ENCODE peak calls at places on chromosomes 16 and 17, in nine cellular contexts. One of them, this sample, is unnamed.

GRCh38 chr17:36524428-36524876 is 10.2 kb downstream of the MYO19 start:
- DNase-seq in NCI-H1105: no peak
- DNase-seq in EL: peak
- DNase-seq in left ventricle myocardium inferior: no peak
- DNase-seq in BJ: no peak
- DNase-seq in transverse colon: no peak
- DNase-seq in activated CD8-positive, alpha-beta memory T cell treated with anti-CD3 and anti-CD28 coated beads, Interleukin-2, amount 50 U/mL, for 48 hours: peak
- DNase-seq in AG10803: no peak
- DNase-seq in AG08395: no peak
- DNase-seq in this sample: no peak

GRCh38 chr16:3774156-3774767 is 56.9 kb upstream of the TRAP1 start:
- DNase-seq in NCI-H1105: no peak
- DNase-seq in EL: peak
- DNase-seq in left ventricle myocardium inferior: peak
- DNase-seq in BJ: peak
- DNase-seq in transverse colon: no peak
- DNase-seq in activated CD8-positive, alpha-beta memory T cell treated with anti-CD3 and anti-CD28 coated beads, Interleukin-2, amount 50 U/mL, for 48 hours: no peak
- DNase-seq in AG10803: peak
- DNase-seq in AG08395: peak
- DNase-seq in this sample: no peak

GRCh38 chr17:40371261-40371929 is 6.9 kb upstream of the GJD3 start:
- DNase-seq in NCI-H1105: no peak
- DNase-seq in EL: no peak
- DNase-seq in left ventricle myocardium inferior: no peak
- DNase-seq in BJ: no peak
- DNase-seq in transverse colon: no peak
- DNase-seq in activated CD8-positive, alpha-beta memory T cell treated with anti-CD3 and anti-CD28 coated beads, Interleukin-2, amount 50 U/mL, for 48 hours: no peak
- DNase-seq in AG10803: no peak
- DNase-seq in AG08395: no peak
- DNase-seq in this sample: peak

GRCh38 chr17:40886090-40886489 is 1.0 kb upstream of the KRT20 start:
- DNase-seq in NCI-H1105: no peak
- DNase-seq in EL: peak
- DNase-seq in left ventricle myocardium inferior: no peak
- DNase-seq in BJ: peak
- DNase-seq in transverse colon: no peak
- DNase-seq in activated CD8-positive, alpha-beta memory T cell treated with anti-CD3 and anti-CD28 coated beads, Interleukin-2, amount 50 U/mL, for 48 hours: no peak
- DNase-seq in AG10803: peak
- DNase-seq in AG08395: no peak
- DNase-seq in this sample: peak

GRCh38 chr17:82103588-82104451 is 5.8 kb upstream of the FASN start:
- DNase-seq in NCI-H1105: no peak
- DNase-seq in EL: no peak
- DNase-seq in left ventricle myocardium inferior: no peak
- DNase-seq in BJ: no peak
- DNase-seq in transverse colon: peak
- DNase-seq in activated CD8-positive, alpha-beta memory T cell treated with anti-CD3 and anti-CD28 coated beads, Interleukin-2, amount 50 U/mL, for 48 hours: no peak
- DNase-seq in AG10803: no peak
- DNase-seq in AG08395: no peak
- DNase-seq in this sample: peak

GRCh38 chr17:40482722-40483121 is 18.7 kb downstream of the TNS4 start:
- DNase-seq in NCI-H1105: no peak
- DNase-seq in EL: no peak
- DNase-seq in left ventricle myocardium inferior: no peak
- DNase-seq in BJ: no peak
- DNase-seq in transverse colon: no peak
- DNase-seq in activated CD8-positive, alpha-beta memory T cell treated with anti-CD3 and anti-CD28 coated beads, Interleukin-2, amount 50 U/mL, for 48 hours: no peak
- DNase-seq in AG10803: no peak
- DNase-seq in AG08395: no peak
- DNase-seq in this sample: no peak

GRCh38 chr17:77434136-77435114 is 293.7 kb downstream of the SEC14L1 start:
- DNase-seq in NCI-H1105: no peak
- DNase-seq in EL: no peak
- DNase-seq in left ventricle myocardium inferior: no peak
- DNase-seq in BJ: no peak
- DNase-seq in transverse colon: no peak
- DNase-seq in activated CD8-positive, alpha-beta memory T cell treated with anti-CD3 and anti-CD28 coated beads, Interleukin-2, amount 50 U/mL, for 48 hours: peak
- DNase-seq in AG10803: no peak
- DNase-seq in AG08395: no peak
- DNase-seq in this sample: no peak

GRCh38 chr16:84175351-84176081 is 11.3 kb downstream of the TAF1C start:
- DNase-seq in NCI-H1105: peak
- DNase-seq in EL: no peak
- DNase-seq in left ventricle myocardium inferior: no peak
- DNase-seq in BJ: no peak
- DNase-seq in transverse colon: peak
- DNase-seq in activated CD8-positive, alpha-beta memory T cell treated with anti-CD3 and anti-CD28 coated beads, Interleukin-2, amount 50 U/mL, for 48 hours: peak
- DNase-seq in AG10803: peak
- DNase-seq in AG08395: peak
- DNase-seq in this sample: peak

GRCh38 chr16:88754912-88755744 is 29.9 kb downstream of the PIEZO1 start:
- DNase-seq in NCI-H1105: no peak
- DNase-seq in EL: peak
- DNase-seq in left ventricle myocardium inferior: no peak
- DNase-seq in BJ: no peak
- DNase-seq in transverse colon: no peak
- DNase-seq in activated CD8-positive, alpha-beta memory T cell treated with anti-CD3 and anti-CD28 coated beads, Interleukin-2, amount 50 U/mL, for 48 hours: no peak
- DNase-seq in AG10803: peak
- DNase-seq in AG08395: peak
- DNase-seq in this sample: no peak

GRCh38 chr16:23842137-23842600 is 6.4 kb downstream of the PRKCB start:
- DNase-seq in NCI-H1105: no peak
- DNase-seq in EL: no peak
- DNase-seq in left ventricle myocardium inferior: no peak
- DNase-seq in BJ: no peak
- DNase-seq in transverse colon: no peak
- DNase-seq in activated CD8-positive, alpha-beta memory T cell treated with anti-CD3 and anti-CD28 coated beads, Interleukin-2, amount 50 U/mL, for 48 hours: no peak
- DNase-seq in AG10803: no peak
- DNase-seq in AG08395: no peak
- DNase-seq in this sample: no peak

GRCh38 chr17:49677134-49677932 is 564 bp downstream of the SPOP start:
- DNase-seq in NCI-H1105: peak
- DNase-seq in EL: peak
- DNase-seq in left ventricle myocardium inferior: peak
- DNase-seq in BJ: peak
- DNase-seq in transverse colon: peak
- DNase-seq in activated CD8-positive, alpha-beta memory T cell treated with anti-CD3 and anti-CD28 coated beads, Interleukin-2, amount 50 U/mL, for 48 hours: peak
- DNase-seq in AG10803: peak
- DNase-seq in AG08395: peak
- DNase-seq in this sample: peak

GRCh38 chr16:2428051-2428786 is 1.0 kb upstream of the CCNF start:
- DNase-seq in NCI-H1105: no peak
- DNase-seq in EL: peak
- DNase-seq in left ventricle myocardium inferior: no peak
- DNase-seq in BJ: no peak
- DNase-seq in transverse colon: peak
- DNase-seq in activated CD8-positive, alpha-beta memory T cell treated with anti-CD3 and anti-CD28 coated beads, Interleukin-2, amount 50 U/mL, for 48 hours: no peak
- DNase-seq in AG10803: no peak
- DNase-seq in AG08395: peak
- DNase-seq in this sample: peak

GRCh38 chr16:80387308-80387921 is 153.4 kb upstream of the DYNLRB2 start:
- DNase-seq in NCI-H1105: no peak
- DNase-seq in EL: no peak
- DNase-seq in left ventricle myocardium inferior: no peak
- DNase-seq in BJ: no peak
- DNase-seq in transverse colon: no peak
- DNase-seq in activated CD8-positive, alpha-beta memory T cell treated with anti-CD3 and anti-CD28 coated beads, Interleukin-2, amount 50 U/mL, for 48 hours: no peak
- DNase-seq in AG10803: no peak
- DNase-seq in AG08395: no peak
- DNase-seq in this sample: no peak

GRCh38 chr17:33291248-33292183 is 1.6 kb downstream of the ASIC2 start:
- DNase-seq in NCI-H1105: no peak
- DNase-seq in EL: peak
- DNase-seq in left ventricle myocardium inferior: no peak
- DNase-seq in BJ: no peak
- DNase-seq in transverse colon: peak
- DNase-seq in activated CD8-positive, alpha-beta memory T cell treated with anti-CD3 and anti-CD28 coated beads, Interleukin-2, amount 50 U/mL, for 48 hours: no peak
- DNase-seq in AG10803: peak
- DNase-seq in AG08395: peak
- DNase-seq in this sample: peak

GRCh38 chr16:86251682-86252081 is 258.6 kb upstream of the FOXF1 start:
- DNase-seq in NCI-H1105: no peak
- DNase-seq in EL: no peak
- DNase-seq in left ventricle myocardium inferior: no peak
- DNase-seq in BJ: no peak
- DNase-seq in transverse colon: no peak
- DNase-seq in activated CD8-positive, alpha-beta memory T cell treated with anti-CD3 and anti-CD28 coated beads, Interleukin-2, amount 50 U/mL, for 48 hours: no peak
- DNase-seq in AG10803: no peak
- DNase-seq in AG08395: no peak
- DNase-seq in this sample: no peak

GRCh38 chr17:5019475-5019956 is 15.7 kb downstream of the SLC52A1 start:
- DNase-seq in NCI-H1105: no peak
- DNase-seq in EL: peak
- DNase-seq in left ventricle myocardium inferior: no peak
- DNase-seq in BJ: no peak
- DNase-seq in transverse colon: no peak
- DNase-seq in activated CD8-positive, alpha-beta memory T cell treated with anti-CD3 and anti-CD28 coated beads, Interleukin-2, amount 50 U/mL, for 48 hours: no peak
- DNase-seq in AG10803: no peak
- DNase-seq in AG08395: peak
- DNase-seq in this sample: peak

GRCh38 chr17:17723354-17724261 is 42.4 kb downstream of the RAI1 start:
- DNase-seq in NCI-H1105: no peak
- DNase-seq in EL: peak
- DNase-seq in left ventricle myocardium inferior: no peak
- DNase-seq in BJ: no peak
- DNase-seq in transverse colon: no peak
- DNase-seq in activated CD8-positive, alpha-beta memory T cell treated with anti-CD3 and anti-CD28 coated beads, Interleukin-2, amount 50 U/mL, for 48 hours: peak
- DNase-seq in AG10803: peak
- DNase-seq in AG08395: peak
- DNase-seq in this sample: peak

GRCh38 chr17:72344613-72345012 is 223.8 kb downstream of the SOX9 start:
- DNase-seq in NCI-H1105: no peak
- DNase-seq in EL: no peak
- DNase-seq in left ventricle myocardium inferior: no peak
- DNase-seq in BJ: no peak
- DNase-seq in transverse colon: no peak
- DNase-seq in activated CD8-positive, alpha-beta memory T cell treated with anti-CD3 and anti-CD28 coated beads, Interleukin-2, amount 50 U/mL, for 48 hours: no peak
- DNase-seq in AG10803: no peak
- DNase-seq in AG08395: no peak
- DNase-seq in this sample: no peak

GRCh38 chr16:65689726-65690125 is 567.9 kb upstream of the CDH11 start:
- DNase-seq in NCI-H1105: no peak
- DNase-seq in EL: no peak
- DNase-seq in left ventricle myocardium inferior: no peak
- DNase-seq in BJ: no peak
- DNase-seq in transverse colon: no peak
- DNase-seq in activated CD8-positive, alpha-beta memory T cell treated with anti-CD3 and anti-CD28 coated beads, Interleukin-2, amount 50 U/mL, for 48 hours: no peak
- DNase-seq in AG10803: no peak
- DNase-seq in AG08395: no peak
- DNase-seq in this sample: no peak

GRCh38 chr17:21076242-21076641 is 33.4 kb upstream of the USP22 start:
- DNase-seq in NCI-H1105: no peak
- DNase-seq in EL: no peak
- DNase-seq in left ventricle myocardium inferior: no peak
- DNase-seq in BJ: no peak
- DNase-seq in transverse colon: no peak
- DNase-seq in activated CD8-positive, alpha-beta memory T cell treated with anti-CD3 and anti-CD28 coated beads, Interleukin-2, amount 50 U/mL, for 48 hours: no peak
- DNase-seq in AG10803: no peak
- DNase-seq in AG08395: no peak
- DNase-seq in this sample: no peak

GRCh38 chr17:53101706-53102105 is 721.0 kb upstream of the KIF2B start:
- DNase-seq in NCI-H1105: no peak
- DNase-seq in EL: no peak
- DNase-seq in left ventricle myocardium inferior: no peak
- DNase-seq in BJ: no peak
- DNase-seq in transverse colon: no peak
- DNase-seq in activated CD8-positive, alpha-beta memory T cell treated with anti-CD3 and anti-CD28 coated beads, Interleukin-2, amount 50 U/mL, for 48 hours: no peak
- DNase-seq in AG10803: no peak
- DNase-seq in AG08395: no peak
- DNase-seq in this sample: no peak

GRCh38 chr17:80007939-80008338 is 27.7 kb downstream of the TBC1D16 start:
- DNase-seq in NCI-H1105: no peak
- DNase-seq in EL: no peak
- DNase-seq in left ventricle myocardium inferior: no peak
- DNase-seq in BJ: no peak
- DNase-seq in transverse colon: no peak
- DNase-seq in activated CD8-positive, alpha-beta memory T cell treated with anti-CD3 and anti-CD28 coated beads, Interleukin-2, amount 50 U/mL, for 48 hours: no peak
- DNase-seq in AG10803: no peak
- DNase-seq in AG08395: no peak
- DNase-seq in this sample: no peak

GRCh38 chr16:86630471-86630870 is 52.1 kb downstream of the FOXL1 start:
- DNase-seq in NCI-H1105: no peak
- DNase-seq in EL: no peak
- DNase-seq in left ventricle myocardium inferior: peak
- DNase-seq in BJ: no peak
- DNase-seq in transverse colon: no peak
- DNase-seq in activated CD8-positive, alpha-beta memory T cell treated with anti-CD3 and anti-CD28 coated beads, Interleukin-2, amount 50 U/mL, for 48 hours: no peak
- DNase-seq in AG10803: no peak
- DNase-seq in AG08395: no peak
- DNase-seq in this sample: no peak

GRCh38 chr17:66612993-66613392 is 221.9 kb upstream of the CACNG5 start:
- DNase-seq in NCI-H1105: no peak
- DNase-seq in EL: no peak
- DNase-seq in left ventricle myocardium inferior: no peak
- DNase-seq in BJ: no peak
- DNase-seq in transverse colon: no peak
- DNase-seq in activated CD8-positive, alpha-beta memory T cell treated with anti-CD3 and anti-CD28 coated beads, Interleukin-2, amount 50 U/mL, for 48 hours: no peak
- DNase-seq in AG10803: no peak
- DNase-seq in AG08395: no peak
- DNase-seq in this sample: no peak

GRCh38 chr16:50296807-50297206 is 30.5 kb downstream of the ADCY7 start:
- DNase-seq in NCI-H1105: no peak
- DNase-seq in EL: no peak
- DNase-seq in left ventricle myocardium inferior: no peak
- DNase-seq in BJ: no peak
- DNase-seq in transverse colon: no peak
- DNase-seq in activated CD8-positive, alpha-beta memory T cell treated with anti-CD3 and anti-CD28 coated beads, Interleukin-2, amount 50 U/mL, for 48 hours: no peak
- DNase-seq in AG10803: no peak
- DNase-seq in AG08395: no peak
- DNase-seq in this sample: no peak

GRCh38 chr17:63358956-63359355 is 87.2 kb downstream of the CYB561 start:
- DNase-seq in NCI-H1105: no peak
- DNase-seq in EL: no peak
- DNase-seq in left ventricle myocardium inferior: no peak
- DNase-seq in BJ: no peak
- DNase-seq in transverse colon: no peak
- DNase-seq in activated CD8-positive, alpha-beta memory T cell treated with anti-CD3 and anti-CD28 coated beads, Interleukin-2, amount 50 U/mL, for 48 hours: no peak
- DNase-seq in AG10803: no peak
- DNase-seq in AG08395: no peak
- DNase-seq in this sample: no peak

GRCh38 chr17:12040478-12040877 is 19.8 kb downstream of the MAP2K4 start:
- DNase-seq in NCI-H1105: no peak
- DNase-seq in EL: peak
- DNase-seq in left ventricle myocardium inferior: no peak
- DNase-seq in BJ: no peak
- DNase-seq in transverse colon: no peak
- DNase-seq in activated CD8-positive, alpha-beta memory T cell treated with anti-CD3 and anti-CD28 coated beads, Interleukin-2, amount 50 U/mL, for 48 hours: no peak
- DNase-seq in AG10803: no peak
- DNase-seq in AG08395: no peak
- DNase-seq in this sample: no peak

GRCh38 chr17:27408891-27409290 is 47.4 kb upstream of the KSR1 start:
- DNase-seq in NCI-H1105: no peak
- DNase-seq in EL: peak
- DNase-seq in left ventricle myocardium inferior: no peak
- DNase-seq in BJ: no peak
- DNase-seq in transverse colon: no peak
- DNase-seq in activated CD8-positive, alpha-beta memory T cell treated with anti-CD3 and anti-CD28 coated beads, Interleukin-2, amount 50 U/mL, for 48 hours: no peak
- DNase-seq in AG10803: peak
- DNase-seq in AG08395: peak
- DNase-seq in this sample: no peak

GRCh38 chr17:76573096-76573495 is 12.6 kb downstream of the ST6GALNAC2 start:
- DNase-seq in NCI-H1105: no peak
- DNase-seq in EL: no peak
- DNase-seq in left ventricle myocardium inferior: no peak
- DNase-seq in BJ: no peak
- DNase-seq in transverse colon: no peak
- DNase-seq in activated CD8-positive, alpha-beta memory T cell treated with anti-CD3 and anti-CD28 coated beads, Interleukin-2, amount 50 U/mL, for 48 hours: no peak
- DNase-seq in AG10803: no peak
- DNase-seq in AG08395: no peak
- DNase-seq in this sample: no peak

GRCh38 chr16:78213751-78214150 is 114.3 kb downstream of the WWOX start:
- DNase-seq in NCI-H1105: no peak
- DNase-seq in EL: no peak
- DNase-seq in left ventricle myocardium inferior: no peak
- DNase-seq in BJ: no peak
- DNase-seq in transverse colon: no peak
- DNase-seq in activated CD8-positive, alpha-beta memory T cell treated with anti-CD3 and anti-CD28 coated beads, Interleukin-2, amount 50 U/mL, for 48 hours: no peak
- DNase-seq in AG10803: no peak
- DNase-seq in AG08395: no peak
- DNase-seq in this sample: no peak

GRCh38 chr17:50203086-50203485 is 1.7 kb upstream of the COL1A1 start:
- DNase-seq in NCI-H1105: no peak
- DNase-seq in EL: peak
- DNase-seq in left ventricle myocardium inferior: no peak
- DNase-seq in BJ: no peak
- DNase-seq in transverse colon: no peak
- DNase-seq in activated CD8-positive, alpha-beta memory T cell treated with anti-CD3 and anti-CD28 coated beads, Interleukin-2, amount 50 U/mL, for 48 hours: no peak
- DNase-seq in AG10803: peak
- DNase-seq in AG08395: peak
- DNase-seq in this sample: no peak

This sample was measured in mesendoderm.